ENCODE peak calls at places on chromosomes 12 and 14, in five cellular contexts. One of them, this sample, is unnamed.

GRCh38 chr14:103543140-103543539 is 14.1 kb downstream of the TRMT61A start:
- DNase-seq in ovary: peak
- DNase-seq in WERI-Rb-1: no peak
- DNase-seq in GM23338: no peak
- DNase-seq in pancreas: peak
- DNase-seq in this sample: no peak

GRCh38 chr14:95490727-95491451 is 25.6 kb downstream of the SYNE3 start:
- DNase-seq in ovary: no peak
- DNase-seq in WERI-Rb-1: no peak
- DNase-seq in GM23338: no peak
- DNase-seq in pancreas: no peak
- DNase-seq in this sample: no peak

GRCh38 chr14:29637406-29637805 is 290.2 kb downstream of the PRKD1 start:
- DNase-seq in ovary: peak
- DNase-seq in WERI-Rb-1: no peak
- DNase-seq in GM23338: no peak
- DNase-seq in pancreas: peak
- DNase-seq in this sample: peak

GRCh38 chr12:28191690-28192089 is 1.4 kb downstream of the CCDC91 start:
- DNase-seq in ovary: no peak
- DNase-seq in WERI-Rb-1: no peak
- DNase-seq in GM23338: peak
- DNase-seq in pancreas: no peak
- DNase-seq in this sample: no peak

GRCh38 chr12:43805149-43805856 is 814 bp downstream of the TWF1 start:
- DNase-seq in ovary: no peak
- DNase-seq in WERI-Rb-1: no peak
- DNase-seq in GM23338: peak
- DNase-seq in pancreas: no peak
- DNase-seq in this sample: no peak

GRCh38 chr14:35161231-35161630 is 38.9 kb downstream of the PRORP start:
- DNase-seq in ovary: no peak
- DNase-seq in WERI-Rb-1: no peak
- DNase-seq in GM23338: no peak
- DNase-seq in pancreas: no peak
- DNase-seq in this sample: no peak

GRCh38 chr12:79634957-79635471 is 55.8 kb downstream of the PAWR start:
- DNase-seq in ovary: no peak
- DNase-seq in WERI-Rb-1: no peak
- DNase-seq in GM23338: peak
- DNase-seq in pancreas: no peak
- DNase-seq in this sample: no peak

GRCh38 chr14:103386632-103387329 is 1.6 kb downstream of the MARK3 start:
- DNase-seq in ovary: no peak
- DNase-seq in WERI-Rb-1: no peak
- DNase-seq in GM23338: peak
- DNase-seq in pancreas: no peak
- DNase-seq in this sample: no peak

GRCh38 chr12:1350055-1350933 is 244.1 kb downstream of the FBXL14 start:
- DNase-seq in ovary: peak
- DNase-seq in WERI-Rb-1: no peak
- DNase-seq in GM23338: no peak
- DNase-seq in pancreas: no peak
- DNase-seq in this sample: no peak

GRCh38 chr12:106629797-106630669 is 47.2 kb downstream of the RFX4 start:
- DNase-seq in ovary: no peak
- DNase-seq in WERI-Rb-1: no peak
- DNase-seq in GM23338: no peak
- DNase-seq in pancreas: no peak
- DNase-seq in this sample: no peak

GRCh38 chr14:72169521-72169920 is 237.3 kb downstream of the RGS6 start:
- DNase-seq in ovary: no peak
- DNase-seq in WERI-Rb-1: no peak
- DNase-seq in GM23338: peak
- DNase-seq in pancreas: no peak
- DNase-seq in this sample: no peak

GRCh38 chr14:93156693-93157369 is 27.9 kb downstream of the MOAP1 start:
- DNase-seq in ovary: no peak
- DNase-seq in WERI-Rb-1: no peak
- DNase-seq in GM23338: no peak
- DNase-seq in pancreas: no peak
- DNase-seq in this sample: no peak

GRCh38 chr14:20489093-20489994 is 16.0 kb upstream of the RNASE10 start:
- DNase-seq in ovary: no peak
- DNase-seq in WERI-Rb-1: no peak
- DNase-seq in GM23338: no peak
- DNase-seq in pancreas: no peak
- DNase-seq in this sample: no peak

GRCh38 chr12:57266681-57267080 is 15.7 kb upstream of the STAC3 start:
- DNase-seq in ovary: no peak
- DNase-seq in WERI-Rb-1: no peak
- DNase-seq in GM23338: no peak
- DNase-seq in pancreas: no peak
- DNase-seq in this sample: no peak

GRCh38 chr14:68815288-68816182 is 22.7 kb upstream of the ZFP36L1 start:
- DNase-seq in ovary: no peak
- DNase-seq in WERI-Rb-1: no peak
- DNase-seq in GM23338: no peak
- DNase-seq in pancreas: no peak
- DNase-seq in this sample: peak

GRCh38 chr12:114481200-114481535 is 75.2 kb upstream of the TBX5 start:
- DNase-seq in ovary: no peak
- DNase-seq in WERI-Rb-1: no peak
- DNase-seq in GM23338: peak
- DNase-seq in pancreas: no peak
- DNase-seq in this sample: no peak

GRCh38 chr12:77406131-77406905 is 340.9 kb upstream of the E2F7 start:
- DNase-seq in ovary: no peak
- DNase-seq in WERI-Rb-1: no peak
- DNase-seq in GM23338: no peak
- DNase-seq in pancreas: no peak
- DNase-seq in this sample: no peak

GRCh38 chr12:132600048-132601032 is 10.0 kb downstream of the LRCOL1 start:
- DNase-seq in ovary: peak
- DNase-seq in WERI-Rb-1: peak
- DNase-seq in GM23338: peak
- DNase-seq in pancreas: peak
- DNase-seq in this sample: peak

GRCh38 chr12:26643532-26644315 is 189.3 kb downstream of the ITPR2 start:
- DNase-seq in ovary: no peak
- DNase-seq in WERI-Rb-1: no peak
- DNase-seq in GM23338: peak
- DNase-seq in pancreas: no peak
- DNase-seq in this sample: no peak

GRCh38 chr12:89154743-89155530 is 197.4 kb downstream of the DUSP6 start:
- DNase-seq in ovary: no peak
- DNase-seq in WERI-Rb-1: no peak
- DNase-seq in GM23338: no peak
- DNase-seq in pancreas: no peak
- DNase-seq in this sample: no peak

GRCh38 chr12:110067531-110067930 is 19.2 kb upstream of the C12orf76 start:
- DNase-seq in ovary: no peak
- DNase-seq in WERI-Rb-1: no peak
- DNase-seq in GM23338: no peak
- DNase-seq in pancreas: no peak
- DNase-seq in this sample: no peak

GRCh38 chr12:14643247-14643646 is 53.2 kb downstream of the GUCY2C start:
- DNase-seq in ovary: no peak
- DNase-seq in WERI-Rb-1: no peak
- DNase-seq in GM23338: no peak
- DNase-seq in pancreas: no peak
- DNase-seq in this sample: no peak

GRCh38 chr12:60874091-60874490 is 1278.3 kb downstream of the SLC16A7 start:
- DNase-seq in ovary: no peak
- DNase-seq in WERI-Rb-1: no peak
- DNase-seq in GM23338: no peak
- DNase-seq in pancreas: no peak
- DNase-seq in this sample: no peak

GRCh38 chr14:65565948-65566347 is 153.4 kb downstream of the FUT8 start:
- DNase-seq in ovary: no peak
- DNase-seq in WERI-Rb-1: no peak
- DNase-seq in GM23338: no peak
- DNase-seq in pancreas: no peak
- DNase-seq in this sample: no peak

GRCh38 chr14:50084666-50085065 is 31.7 kb downstream of the VCPKMT start:
- DNase-seq in ovary: no peak
- DNase-seq in WERI-Rb-1: no peak
- DNase-seq in GM23338: no peak
- DNase-seq in pancreas: no peak
- DNase-seq in this sample: no peak

GRCh38 chr14:26811756-26812305 is 214.0 kb upstream of the NOVA1 start:
- DNase-seq in ovary: no peak
- DNase-seq in WERI-Rb-1: no peak
- DNase-seq in GM23338: no peak
- DNase-seq in pancreas: no peak
- DNase-seq in this sample: no peak

GRCh38 chr12:27245039-27245438 is 953 bp downstream of the STK38L start:
- DNase-seq in ovary: no peak
- DNase-seq in WERI-Rb-1: no peak
- DNase-seq in GM23338: peak
- DNase-seq in pancreas: no peak
- DNase-seq in this sample: no peak

GRCh38 chr14:77059276-77059934 is 30.9 kb upstream of the IRF2BPL start:
- DNase-seq in ovary: no peak
- DNase-seq in WERI-Rb-1: no peak
- DNase-seq in GM23338: peak
- DNase-seq in pancreas: no peak
- DNase-seq in this sample: no peak

GRCh38 chr12:108833355-108833733 is 24.0 kb downstream of the SSH1 start:
- DNase-seq in ovary: no peak
- DNase-seq in WERI-Rb-1: no peak
- DNase-seq in GM23338: no peak
- DNase-seq in pancreas: no peak
- DNase-seq in this sample: no peak

This sample was measured in left lobe of liver.